ENCODE peak calls at places on chromosomes 16 and 17, in four cellular contexts. B, Q, S and F are unnamed samples.

GRCh38 chr16:81408409-81408950 is 36.1 kb upstream of the CMIP start:
- DNase-seq in B (no peak), Q (no peak), S (no peak), F (no peak)

GRCh38 chr16:1912215-1912543 is 6.0 kb downstream of the HS3ST6 start:
- DNase-seq in B (no peak), Q (no peak), S (no peak), F (no peak)

GRCh38 chr16:87534030-87534653 is 41.3 kb upstream of the ZCCHC14 start:
- DNase-seq in B (no peak), S (no peak), Q (no peak), F (no peak)

GRCh38 chr17:38663125-38663751 is 11.5 kb downstream of the EPOP start:
- DNase-seq in S (peak), B (no peak), Q (no peak), F (peak)

GRCh38 chr16:49342336-49343265 is 31.0 kb upstream of the C16orf78 start:
- DNase-seq in Q (no peak), B (no peak), S (no peak), F (no peak)

GRCh38 chr16:75789237-75789636 is 62.9 kb upstream of the CPHXL start:
- DNase-seq in S (peak), Q (no peak), B (no peak), F (peak)

GRCh38 chr17:29140051-29140582 is 40.1 kb downstream of the MYO18A start:
- DNase-seq in S (peak), Q (no peak), B (peak), F (no peak)

GRCh38 chr16:53457670-53458069 is 23.4 kb downstream of the RBL2 start:
- DNase-seq in S (no peak), B (peak), Q (peak), F (peak)

GRCh38 chr16:31032736-31033708 is at the start of gene STX4:
- DNase-seq in S (peak), B (peak), Q (peak), F (peak)

GRCh38 chr17:67260051-67260987 is 15.3 kb upstream of the HELZ start:
- DNase-seq in Q (no peak), B (peak), S (no peak), F (no peak)

GRCh38 chr17:64103751-64104364 is 26.1 kb downstream of the ERN1 start:
- DNase-seq in Q (peak), B (peak), S (no peak), F (no peak)

GRCh38 chr17:8393470-8394231 is 4.0 kb downstream of the RNF222 start:
- DNase-seq in B (no peak), S (no peak), Q (no peak), F (no peak)

GRCh38 chr17:57424777-57425188 is 168.5 kb downstream of the MSI2 start:
- DNase-seq in S (no peak), Q (no peak), B (no peak), F (no peak)

GRCh38 chr16:86566966-86567700 is 504 bp downstream of the FOXC2 start:
- DNase-seq in Q (no peak), S (no peak), B (no peak), F (no peak)

DNA sequence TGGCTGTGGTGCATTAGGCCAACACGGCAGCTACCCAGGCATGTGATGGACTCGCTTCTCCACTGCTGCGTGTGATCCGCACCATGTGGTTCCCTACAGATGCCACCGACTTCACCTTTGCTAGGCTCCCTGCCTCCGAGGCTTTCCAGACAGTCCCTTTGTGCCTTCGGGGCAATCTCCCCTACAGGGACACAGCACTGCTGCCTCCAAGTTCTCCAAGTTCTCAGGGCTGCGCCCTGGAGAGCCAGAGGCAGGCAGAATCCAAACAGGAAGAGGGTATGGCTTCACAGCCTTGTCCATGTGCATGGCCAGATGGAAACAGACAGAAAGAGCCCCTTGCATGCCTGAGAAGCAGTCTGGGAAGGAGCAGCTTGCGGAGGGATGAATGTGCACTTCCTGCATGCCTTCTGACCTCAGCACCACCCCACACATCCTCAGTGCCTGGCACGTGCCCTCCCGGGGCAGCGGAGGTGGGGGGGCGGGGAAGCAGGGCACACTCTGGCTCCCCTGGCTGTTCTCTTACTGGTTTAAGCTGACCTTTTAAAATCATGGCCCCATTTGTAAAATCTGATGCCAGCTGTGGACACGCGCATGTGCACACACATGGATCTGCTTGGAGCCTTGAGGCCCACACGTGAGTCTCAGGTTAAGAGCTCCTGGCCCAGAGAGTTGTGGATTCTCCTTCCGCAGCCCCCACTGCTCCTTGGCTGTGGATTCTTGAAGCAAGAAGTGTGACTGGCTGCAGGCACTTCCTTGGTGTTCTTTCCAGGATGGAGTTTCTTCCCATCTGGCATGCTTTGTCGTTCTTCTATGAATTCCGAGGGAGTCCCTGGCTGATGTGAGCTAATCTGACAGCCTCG is 55.3 kb upstream of the MTSS2 start:
- DNase-seq in S (no peak), B (no peak), Q (no peak), F (no peak)
- TF ChIP-seq POLR2AphosphoS5 in S (no peak), B (peak), Q (no peak), F (no peak)

GRCh38 chr17:74080936-74081335 is 122.5 kb upstream of the RPL38 start:
- DNase-seq in Q (no peak), B (no peak), S (no peak), F (no peak)
- TF ChIP-seq SPI1 in Q (no peak), B (no peak), S (no peak), F (no peak)

GRCh38 chr16:19165101-19165500 is 2.9 kb upstream of the SYT17 start:
- DNase-seq in B (no peak), S (no peak), Q (no peak), F (no peak)

GRCh38 chr16:19162085-19162484 is 6.0 kb upstream of the SYT17 start:
- DNase-seq in B (no peak), Q (no peak), S (no peak), F (no peak)

GRCh38 chr16:19166500-19166899 is 1.5 kb upstream of the SYT17 start:
- DNase-seq in B (no peak), Q (no peak), S (no peak), F (no peak)

GRCh38 chr16:19163215-19163614 is 4.8 kb upstream of the SYT17 start:
- DNase-seq in B (no peak), Q (no peak), S (no peak), F (no peak)

GRCh38 chr16:19164285-19164684 is 3.8 kb upstream of the SYT17 start:
- DNase-seq in B (no peak), S (no peak), Q (no peak), F (no peak)
- TF ChIP-seq POLR2AphosphoS5 in B (no peak), S (no peak), Q (no peak), F (no peak)

DNA sequence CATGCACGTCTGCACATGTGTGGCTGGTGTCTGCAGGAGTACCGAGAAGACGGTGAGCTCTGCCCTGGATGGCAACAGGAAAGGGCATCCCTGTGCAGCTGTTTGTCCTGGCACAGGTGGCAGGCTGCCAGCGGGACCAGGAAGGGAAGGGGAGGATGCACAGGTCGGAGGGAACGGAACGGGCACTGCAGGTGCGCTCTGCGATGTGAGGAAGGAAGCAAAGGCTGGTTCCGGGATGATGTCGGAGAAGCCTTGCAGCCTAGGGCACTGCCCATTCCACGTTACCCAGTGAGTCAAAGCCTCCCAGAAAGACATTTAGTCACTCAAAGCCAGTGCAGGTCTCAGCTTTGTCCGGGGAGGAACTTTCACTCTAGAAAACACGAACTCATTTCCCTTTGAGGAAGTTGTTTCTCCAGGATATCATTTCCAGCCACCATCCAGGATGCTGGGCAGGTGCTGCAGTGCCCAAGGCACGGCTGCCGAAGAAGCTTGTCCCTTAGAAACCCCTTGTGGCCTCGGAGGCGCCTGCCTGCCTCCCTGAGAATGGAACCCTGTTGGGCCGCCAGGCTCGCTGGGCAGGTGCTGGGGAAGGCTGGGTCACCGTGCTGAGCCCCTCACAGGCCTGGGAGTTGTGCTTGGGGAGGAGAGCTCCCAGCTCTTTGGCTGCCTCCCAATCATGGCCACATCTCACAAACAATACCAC is 4.5 kb upstream of the TMEM235 start:
- DNase-seq in S (no peak), B (peak), Q (no peak), F (no peak)
- TF ChIP-seq SPI1 in S (no peak), B (no peak), Q (no peak), F (no peak)

GRCh38 chr17:4949321-4950074 is 1.2 kb upstream of the PFN1 start:
- DNase-seq in Q (no peak), S (peak), B (peak), F (peak)
- TF ChIP-seq POLR2AphosphoS5 in Q (peak), S (no peak), B (no peak), F (no peak)

GRCh38 chr17:27986805-27987684 is 55.4 kb upstream of the NLK start:
- DNase-seq in Q (no peak), S (peak), B (no peak), F (no peak)

GRCh38 chr17:27990100-27990499 is 52.4 kb upstream of the NLK start:
- DNase-seq in Q (no peak), S (no peak), B (no peak), F (no peak)

GRCh38 chr17:27991594-27991993 is 50.9 kb upstream of the NLK start:
- DNase-seq in B (no peak), S (no peak), Q (no peak), F (no peak)

GRCh38 chr17:27990979-27991378 is 51.5 kb upstream of the NLK start:
- DNase-seq in B (no peak), Q (no peak), S (no peak), F (no peak)

DNA sequence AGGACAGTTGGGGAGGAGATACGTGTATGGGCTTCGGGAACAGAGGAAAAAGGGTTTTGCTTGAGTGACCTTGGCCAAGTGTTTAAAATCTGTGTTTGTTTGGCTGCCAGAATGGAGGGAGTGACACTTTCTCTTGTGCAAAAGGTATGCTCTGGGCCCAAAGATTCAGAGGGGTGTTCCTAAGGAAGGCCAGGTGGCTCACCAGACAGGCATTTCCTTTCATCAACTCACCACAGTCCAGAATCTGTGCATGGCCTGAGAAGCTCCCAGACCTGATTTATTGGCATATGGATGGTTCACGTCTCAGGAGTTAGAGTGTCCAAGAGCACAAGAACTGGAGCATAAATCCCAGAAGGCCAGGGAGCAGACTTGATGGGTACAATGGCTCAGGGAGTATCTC is 53.4 kb upstream of the NLK start:
- DNase-seq in B (no peak), S (no peak), Q (no peak), F (no peak)
- TF ChIP-seq SPI1 in B (no peak), S (no peak), Q (no peak), F (no peak)